ENCODE peak calls at places on chromosomes 7 and 10, in four cellular contexts. X is OCI-LY7, T is mesendoderm, K is cardiac muscle cell. M is an unnamed sample.

GRCh38 chr7:150996289-150997074 is 5.7 kb downstream of the NOS3 start:
- DNase-seq in X (peak), T (peak), K (no peak), M (no peak)

GRCh38 chr10:33453081-33453850 is 118.8 kb upstream of the NRP1 start:
- DNase-seq in X (no peak), T (no peak), K (no peak), M (no peak)

GRCh38 chr10:23405540-23405939 is 33.3 kb upstream of the OTUD1 start:
- DNase-seq in X (no peak), T (no peak), K (no peak), M (no peak)

GRCh38 chr10:47438857-47439474 is 44.9 kb downstream of the ANXA8 start:
- DNase-seq in X (peak), T (peak), K (peak), M (peak)

GRCh38 chr7:106679153-106679931 is 18.4 kb upstream of the CCDC71L start:
- DNase-seq in X (no peak), T (peak), K (peak), M (no peak)

GRCh38 chr7:73841689-73842247 is 548 bp downstream of the METTL27 start:
- DNase-seq in X (no peak), T (peak), K (no peak), M (no peak)

GRCh38 chr7:91565499-91566331 is 301.5 kb downstream of the FZD1 start:
- DNase-seq in X (no peak), T (no peak), K (no peak), M (no peak)

GRCh38 chr7:19248681-19249080 is 103.5 kb upstream of the FERD3L start:
- DNase-seq in X (no peak), T (no peak), K (no peak), M (no peak)

GRCh38 chr7:129914536-129915272 is 38.1 kb downstream of the UBE2H start:
- DNase-seq in X (no peak), T (peak), K (no peak), M (peak)

GRCh38 chr10:88042162-88043100 is 179.0 kb downstream of the PTEN start:
- DNase-seq in X (no peak), T (peak), K (peak), M (peak)

GRCh38 chr10:24513155-24513554 is 210.5 kb downstream of the ARHGAP21 start:
- DNase-seq in X (no peak), T (peak), K (no peak), M (no peak)

M was measured in BE2C.